ENCODE peak calls at places on chromosomes 5 and 9, in four cellular contexts. One of them, this sample, is unnamed. For H3K27me3, the result is how much of the 10 kb centered on the place peaks cover.

GRCh38 chr5:124238350-124238749 is 508.1 kb downstream of the ZNF608 start:
- DNase-seq in IMR-90: no peak
- DNase-seq in H9: no peak
- DNase-seq in H1: no peak
- DNase-seq in this sample: no peak

GRCh38 chr5:130624805-130625204 is 540.3 kb downstream of the HINT1 start:
- DNase-seq in IMR-90: no peak
- DNase-seq in H9: no peak
- DNase-seq in H1: no peak
- DNase-seq in this sample: no peak

GRCh38 chr5:160472482-160472881 is 50.8 kb downstream of the PTTG1 start:
- DNase-seq in IMR-90: no peak
- DNase-seq in H1: no peak
- DNase-seq in H9: no peak
- DNase-seq in this sample: no peak

GRCh38 chr5:6286404-6286803 is 91.9 kb downstream of the MED10 start:
- DNase-seq in IMR-90: no peak
- DNase-seq in H9: no peak
- DNase-seq in H1: no peak
- DNase-seq in this sample: no peak

GRCh38 chr9:97310896-97311295 is 3.4 kb downstream of the CCDC180 start:
- DNase-seq in IMR-90: no peak
- DNase-seq in H9: no peak
- DNase-seq in H1: no peak
- DNase-seq in this sample: no peak

GRCh38 chr9:109264865-109265532 is 55.9 kb downstream of the EPB41L4B start:
- DNase-seq in H1: no peak
- DNase-seq in H9: no peak
- DNase-seq in IMR-90: no peak
- DNase-seq in this sample: no peak

GRCh38 chr5:10719965-10720364 is 41.1 kb downstream of the DAP start:
- DNase-seq in IMR-90: peak
- DNase-seq in H9: no peak
- DNase-seq in H1: no peak
- DNase-seq in this sample: no peak

GRCh38 chr5:53009816-53010215 is 20.7 kb downstream of the ITGA2 start:
- DNase-seq in H1: no peak
- DNase-seq in IMR-90: no peak
- DNase-seq in H9: no peak
- DNase-seq in this sample: no peak

GRCh38 chr5:12182988-12183387 is 278.7 kb upstream of the CTNND2 start:
- DNase-seq in IMR-90: no peak
- DNase-seq in H1: no peak
- DNase-seq in H9: no peak
- DNase-seq in this sample: no peak

GRCh38 chr5:54301852-54302251 is 8.5 kb downstream of the ARL15 start:
- DNase-seq in H9: no peak
- DNase-seq in H1: no peak
- DNase-seq in IMR-90: no peak
- DNase-seq in this sample: no peak

GRCh38 chr9:116099821-116100220 is 53.8 kb upstream of the PAPPA start:
- DNase-seq in H9: no peak
- DNase-seq in IMR-90: peak
- DNase-seq in H1: no peak
- DNase-seq in this sample: no peak

GRCh38 chr5:151739395-151739794 is 19.0 kb downstream of the ATOX1 start:
- DNase-seq in IMR-90: no peak
- DNase-seq in H9: no peak
- DNase-seq in H1: no peak
- DNase-seq in this sample: peak

GRCh38 chr5:157193699-157194424 is 13.2 kb downstream of the ITK start:
- DNase-seq in IMR-90: no peak
- DNase-seq in H1: no peak
- DNase-seq in H9: no peak
- DNase-seq in this sample: no peak

GRCh38 chr5:90504743-90505142 is 24.6 kb downstream of the LYSMD3 start:
- DNase-seq in IMR-90: no peak
- DNase-seq in H9: no peak
- DNase-seq in H1: no peak
- DNase-seq in this sample: no peak

GRCh38 chr9:114163517-114163924 is 8.2 kb downstream of the COL27A1 start:
- DNase-seq in H9: peak
- DNase-seq in IMR-90: peak
- DNase-seq in H1: no peak
- DNase-seq in this sample: peak

GRCh38 chr5:124662261-124662781 is 84.1 kb downstream of the ZNF608 start:
- DNase-seq in H1: no peak
- DNase-seq in IMR-90: no peak
- DNase-seq in H9: no peak
- DNase-seq in this sample: peak

GRCh38 chr9:129887210-129888084 is 52.2 kb downstream of the USP20 start:
- DNase-seq in H9: no peak
- DNase-seq in H1: no peak
- DNase-seq in IMR-90: peak
- DNase-seq in this sample: no peak

GRCh38 chr9:69299316-69299715 is 25.7 kb upstream of the ENTREP1 start:
- DNase-seq in H9: no peak
- DNase-seq in H1: no peak
- DNase-seq in IMR-90: no peak
- DNase-seq in this sample: no peak

GRCh38 chr9:14437336-14438231 is 123.6 kb upstream of the NFIB start:
- DNase-seq in IMR-90: no peak
- DNase-seq in H9: no peak
- DNase-seq in H1: no peak
- DNase-seq in this sample: no peak
- H3K56ac ChIP-seq in IMR-90: no peak
- H3K56ac ChIP-seq in H9: no peak
- H3K56ac ChIP-seq in H1: no peak
- H3K56ac ChIP-seq in this sample: peak

GRCh38 chr5:169161022-169161680 is 139.8 kb downstream of the SLIT3 start:
- DNase-seq in H9: peak
- DNase-seq in H1: no peak
- DNase-seq in IMR-90: peak
- DNase-seq in this sample: peak

GRCh38 chr5:169168288-169168687 is 132.7 kb downstream of the SLIT3 start:
- DNase-seq in IMR-90: no peak
- DNase-seq in H9: no peak
- DNase-seq in H1: no peak
- DNase-seq in this sample: no peak

GRCh38 chr5:169162407-169162806 is 138.5 kb downstream of the SLIT3 start:
- DNase-seq in IMR-90: no peak
- DNase-seq in H9: no peak
- DNase-seq in H1: no peak
- DNase-seq in this sample: no peak

GRCh38 chr5:169164481-169164925 is 136.4 kb downstream of the SLIT3 start:
- DNase-seq in H9: peak
- DNase-seq in IMR-90: no peak
- DNase-seq in H1: peak
- DNase-seq in this sample: peak

GRCh38 chr5:169165052-169165451 is 135.9 kb downstream of the SLIT3 start:
- DNase-seq in H1: no peak
- DNase-seq in IMR-90: no peak
- DNase-seq in H9: no peak
- DNase-seq in this sample: no peak
- H3K27me3 ChIP-seq in H1: under half
- H3K27me3 ChIP-seq in IMR-90: under half
- H3K27me3 ChIP-seq in H9: under half
- H3K27me3 ChIP-seq in this sample: under half

DNA sequence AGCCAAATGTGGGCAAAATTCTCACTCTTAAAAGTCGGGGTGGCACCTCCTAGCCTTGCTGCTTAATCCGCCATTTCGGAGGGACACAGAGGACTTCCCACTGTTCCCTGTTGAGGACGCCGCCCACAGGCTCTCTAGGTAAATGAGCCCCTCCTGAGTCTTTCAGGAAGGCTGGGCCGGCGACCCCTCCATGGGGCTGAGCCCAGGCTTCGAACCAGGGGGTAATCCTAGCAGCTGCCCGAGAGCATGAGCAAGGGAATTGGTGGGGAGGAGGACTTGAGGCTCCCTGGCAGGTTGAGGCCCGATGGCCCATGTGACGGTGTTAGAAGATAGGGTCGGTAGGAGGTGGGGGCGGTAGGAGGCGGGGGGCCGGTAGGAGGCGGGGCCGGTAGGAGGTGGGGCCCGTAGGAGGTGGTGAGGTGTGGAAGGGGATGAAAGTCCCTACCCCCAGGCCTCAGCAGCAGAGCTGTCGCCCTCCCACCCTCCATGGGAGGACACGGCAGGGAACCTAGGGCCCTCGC is 17.1 kb downstream of the SLC12A7 start:
- DNase-seq in IMR-90: no peak
- DNase-seq in H1: no peak
- DNase-seq in H9: no peak
- DNase-seq in this sample: no peak
- H3K56ac ChIP-seq in IMR-90: no peak
- H3K56ac ChIP-seq in H1: no peak
- H3K56ac ChIP-seq in H9: no peak
- H3K56ac ChIP-seq in this sample: no peak

DNA sequence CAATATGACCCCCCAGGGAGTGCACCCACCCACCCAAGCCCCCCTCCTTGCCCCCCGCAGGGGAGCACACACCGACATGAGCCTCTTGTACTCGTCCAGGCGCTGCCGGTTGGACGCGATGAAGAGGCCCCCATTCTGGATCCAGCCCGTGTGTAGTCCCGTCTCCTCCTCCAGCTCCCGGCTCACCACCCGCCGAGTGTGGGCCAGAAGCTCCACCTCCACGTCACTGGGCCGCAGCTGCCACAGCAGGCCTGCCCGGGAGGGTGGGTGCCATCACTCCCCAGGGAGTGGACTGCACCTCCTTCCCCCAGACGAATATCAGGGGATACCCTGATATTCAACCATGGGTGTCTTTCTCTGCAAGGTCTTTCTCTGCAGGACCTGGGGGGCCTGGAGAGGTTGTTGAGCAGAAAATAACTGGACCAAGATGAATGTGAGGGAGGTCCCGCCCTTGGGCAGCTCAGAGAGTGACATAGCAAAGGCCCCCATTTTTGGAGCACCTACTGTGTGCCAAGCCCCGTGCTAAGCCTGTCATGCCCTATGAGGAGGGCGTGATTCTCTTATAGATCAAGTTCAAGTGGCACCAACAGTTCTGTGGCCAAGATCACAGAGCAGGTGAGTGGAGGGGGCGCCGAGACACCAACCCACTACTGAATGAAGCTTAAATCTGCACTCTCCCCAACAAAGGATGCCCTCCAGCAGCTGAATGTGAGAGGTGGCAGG is 5.6 kb downstream of the SARDH start:
- DNase-seq in H1: no peak
- DNase-seq in H9: no peak
- DNase-seq in IMR-90: no peak
- DNase-seq in this sample: no peak
- H3K27me3 ChIP-seq in H1: under half
- H3K27me3 ChIP-seq in H9: under half
- H3K27me3 ChIP-seq in IMR-90: under half
- H3K27me3 ChIP-seq in this sample: under half

GRCh38 chr5:14660836-14661235 is 3.7 kb upstream of the OTULIN start:
- DNase-seq in IMR-90: peak
- DNase-seq in H9: no peak
- DNase-seq in H1: no peak
- DNase-seq in this sample: no peak
- H3K56ac ChIP-seq in IMR-90: no peak
- H3K56ac ChIP-seq in H9: no peak
- H3K56ac ChIP-seq in H1: no peak
- H3K56ac ChIP-seq in this sample: no peak

GRCh38 chr9:2019723-2020122 is 4.6 kb downstream of the SMARCA2 start:
- DNase-seq in IMR-90: no peak
- DNase-seq in H1: no peak
- DNase-seq in H9: no peak
- DNase-seq in this sample: no peak
- H3K27me3 ChIP-seq in IMR-90: under half
- H3K27me3 ChIP-seq in H1: under half
- H3K27me3 ChIP-seq in H9: under half
- H3K27me3 ChIP-seq in this sample: under half

GRCh38 chr5:69131304-69131703 is 35.6 kb upstream of the CCNB1 start:
- DNase-seq in IMR-90: no peak
- DNase-seq in H9: no peak
- DNase-seq in H1: no peak
- DNase-seq in this sample: no peak
- H3K56ac ChIP-seq in IMR-90: no peak
- H3K56ac ChIP-seq in H9: no peak
- H3K56ac ChIP-seq in H1: no peak
- H3K56ac ChIP-seq in this sample: no peak

GRCh38 chr5:73297430-73297829 is 124.4 kb downstream of the TMEM174 start:
- DNase-seq in H1: no peak
- DNase-seq in IMR-90: no peak
- DNase-seq in H9: no peak
- DNase-seq in this sample: no peak

GRCh38 chr5:73299017-73299630 is 126.1 kb downstream of the TMEM174 start:
- DNase-seq in H9: peak
- DNase-seq in H1: no peak
- DNase-seq in IMR-90: no peak
- DNase-seq in this sample: peak

GRCh38 chr5:73295447-73295846 is 122.5 kb downstream of the TMEM174 start:
- DNase-seq in H1: no peak
- DNase-seq in H9: no peak
- DNase-seq in IMR-90: no peak
- DNase-seq in this sample: peak

GRCh38 chr5:73298251-73299016 is 125.4 kb downstream of the TMEM174 start:
- DNase-seq in H1: no peak
- DNase-seq in H9: no peak
- DNase-seq in IMR-90: peak
- DNase-seq in this sample: no peak

DNA sequence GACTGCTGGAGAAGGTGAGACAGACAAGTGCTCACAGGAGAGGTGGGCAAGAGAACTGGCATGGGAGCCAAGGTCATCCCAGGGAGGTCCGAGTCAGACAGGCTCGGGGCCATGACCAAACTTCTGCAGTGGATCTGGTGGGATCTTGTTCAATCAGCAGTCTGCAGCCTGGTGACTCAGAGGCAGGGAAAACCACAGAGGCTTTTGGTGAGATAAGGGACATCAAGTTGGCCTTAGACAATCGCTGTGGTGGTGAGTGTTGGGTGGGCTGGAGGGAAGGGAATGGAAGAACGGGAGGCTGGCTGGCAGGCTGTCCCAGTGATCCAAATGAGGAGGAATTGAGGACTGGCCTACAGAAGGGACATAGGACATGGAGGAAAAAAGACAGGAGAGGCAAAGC is 123.8 kb downstream of the TMEM174 start:
- DNase-seq in H9: no peak
- DNase-seq in IMR-90: peak
- DNase-seq in H1: no peak
- DNase-seq in this sample: peak
- H3K27me3 ChIP-seq in H9: half or more
- H3K27me3 ChIP-seq in IMR-90: under half
- H3K27me3 ChIP-seq in H1: half or more
- H3K27me3 ChIP-seq in this sample: half or more

GRCh38 chr5:81609810-81610375 is 141.0 kb downstream of the SSBP2 start:
- DNase-seq in IMR-90: no peak
- DNase-seq in H9: no peak
- DNase-seq in H1: no peak
- DNase-seq in this sample: peak
- H3K56ac ChIP-seq in IMR-90: no peak
- H3K56ac ChIP-seq in H9: no peak
- H3K56ac ChIP-seq in H1: no peak
- H3K56ac ChIP-seq in this sample: no peak

This sample was measured in mesendoderm.